ENCODE peak calls at places on chromosomes 12 and 14, in nine cellular contexts. A, G, K, V, R, P, W, J and X are unnamed samples.

GRCh38 chr14:83826838-83827237 is 1703.1 kb upstream of the FLRT2 start:
- DNase-seq in A (no peak), G (no peak), K (no peak), V (no peak), R (peak), P (no peak), W (no peak), J (no peak), X (no peak)

GRCh38 chr12:126424696-126425095 is 1359.5 kb downstream of the AACS start:
- DNase-seq in A (no peak), G (no peak), K (no peak), V (no peak), R (no peak), P (no peak), W (no peak), J (no peak), X (no peak)

GRCh38 chr12:114275937-114276785 is 129.8 kb downstream of the TBX5 start:
- DNase-seq in A (no peak), G (no peak), K (no peak), V (no peak), R (no peak), P (no peak), W (no peak), J (no peak), X (no peak)

GRCh38 chr12:38898001-38898684 is 7.2 kb downstream of the CPNE8 start:
- DNase-seq in A (no peak), G (no peak), K (no peak), V (no peak), R (no peak), P (no peak), W (no peak), J (no peak), X (no peak)

GRCh38 chr12:24661657-24662096 is 287.2 kb downstream of the BCAT1 start:
- DNase-seq in A (no peak), G (no peak), K (peak), V (no peak), R (peak), P (peak), W (no peak), J (no peak), X (no peak)

GRCh38 chr12:114681149-114681849 is 2.7 kb downstream of the TBX3 start:
- DNase-seq in A (no peak), G (no peak), K (no peak), V (no peak), R (peak), P (no peak), W (no peak), J (no peak), X (no peak)

GRCh38 chr12:102452605-102453004 is 27.8 kb downstream of the IGF1 start:
- DNase-seq in A (no peak), G (no peak), K (no peak), V (no peak), R (no peak), P (no peak), W (no peak), J (no peak), X (no peak)

GRCh38 chr14:96117101-96117897 is 78.1 kb downstream of the C14orf132 start:
- DNase-seq in A (no peak), G (no peak), K (no peak), V (no peak), R (peak), P (no peak), W (no peak), J (no peak), X (no peak)

GRCh38 chr12:130973906-130974305 is 20.2 kb downstream of the ADGRD1 start:
- DNase-seq in A (no peak), G (no peak), K (no peak), V (no peak), R (no peak), P (no peak), W (no peak), J (no peak), X (no peak)

GRCh38 chr12:123748661-123749060 is 13.4 kb upstream of the DNAH10 start:
- DNase-seq in A (no peak), G (no peak), K (no peak), V (no peak), R (no peak), P (no peak), W (no peak), J (peak), X (no peak)

GRCh38 chr12:66823857-66824570 is 145.1 kb upstream of the GRIP1 start:
- DNase-seq in A (no peak), G (no peak), K (no peak), V (no peak), R (no peak), P (no peak), W (no peak), J (peak), X (peak)